ENCODE peak calls at places on chromosomes 1 and 21, in five cellular contexts. L, D, G, V and C are unnamed samples.

GRCh38 chr1:41428736-41429640 is 55.5 kb downstream of the EDN2 start:
- DNase-seq in L (no peak), D (no peak), G (no peak), V (no peak), C (no peak)

GRCh38 chr1:31019401-31019800 is 46.1 kb downstream of the PUM1 start:
- DNase-seq in L (no peak), D (no peak), G (no peak), V (no peak), C (no peak)

GRCh38 chr1:22587247-22587646 is 24.0 kb downstream of the EPHA8 start:
- DNase-seq in L (no peak), D (no peak), G (no peak), V (no peak), C (no peak)

GRCh38 chr1:46646844-46647243 is 21.3 kb downstream of the ATPAF1 start:
- DNase-seq in L (no peak), D (no peak), G (no peak), V (no peak), C (no peak)

GRCh38 chr1:182374101-182374834 is 17.3 kb downstream of the GLUL start:
- DNase-seq in L (no peak), D (no peak), G (no peak), V (no peak), C (no peak)

GRCh38 chr1:205593532-205593931 is 38.3 kb downstream of the ELK4 start:
- DNase-seq in L (no peak), D (no peak), G (no peak), V (no peak), C (no peak)

GRCh38 chr1:233721003-233721595 is 107.2 kb downstream of the KCNK1 start:
- DNase-seq in L (no peak), D (no peak), G (no peak), V (no peak), C (no peak)

GRCh38 chr21:37546949-37547614 is 180.5 kb downstream of the DYRK1A start:
- DNase-seq in L (no peak), D (no peak), G (no peak), V (no peak), C (no peak)

GRCh38 chr1:59769412-59770095 is 45.2 kb upstream of the HOOK1 start:
- DNase-seq in L (no peak), D (no peak), G (no peak), V (no peak), C (no peak)

GRCh38 chr1:225735252-225736149 is 42.1 kb upstream of the SRP9 start:
- DNase-seq in L (no peak), D (peak; percentile 30), G (no peak), V (peak; percentile 27), C (peak; percentile 98)

GRCh38 chr1:224132901-224133300 is 19.0 kb downstream of the FBXO28 start:
- DNase-seq in L (no peak), D (no peak), G (no peak), V (no peak), C (no peak)

GRCh38 chr1:153100241-153100640 is 5.9 kb upstream of the SPRR2E start:
- DNase-seq in L (no peak), D (no peak), G (no peak), V (no peak), C (peak; percentile 40)

GRCh38 chr1:172143384-172144025 is 277.0 kb upstream of the C1orf105 start:
- DNase-seq in L (no peak), D (no peak), G (no peak), V (no peak), C (peak; percentile 92)

GRCh38 chr1:231934797-231935196 is 308.2 kb downstream of the DISC1 start:
- DNase-seq in L (no peak), D (peak; percentile 82), G (no peak), V (peak; percentile 48), C (peak; percentile 68)

GRCh38 chr1:154974086-154974807 is at the start of gene CKS1B:
- DNase-seq in L (peak; percentile 99), D (peak; percentile 99), G (peak; percentile 97), V (peak; percentile 98), C (peak; percentile 100)

GRCh38 chr1:56462209-56462608 is 117.2 kb downstream of the PLPP3 start:
- DNase-seq in L (no peak), D (no peak), G (no peak), V (no peak), C (no peak)

GRCh38 chr1:15352122-15352957 is 57.3 kb upstream of the EFHD2 start:
- DNase-seq in L (peak; percentile 6), D (peak; percentile 23), G (no peak), V (peak; percentile 72), C (peak; percentile 77)

GRCh38 chr1:44524180-44524579 is 119.1 kb downstream of the RNF220 start:
- DNase-seq in L (no peak), D (no peak), G (no peak), V (no peak), C (no peak)

GRCh38 chr21:36103434-36103833 is 31.4 kb upstream of the CBR3 start:
- DNase-seq in L (no peak), D (no peak), G (no peak), V (no peak), C (no peak)

GRCh38 chr21:42568377-42568776 is 54.7 kb downstream of the SLC37A1 start:
- DNase-seq in L (no peak), D (no peak), G (no peak), V (no peak), C (no peak)

GRCh38 chr1:78715181-78715661 is 65.6 kb downstream of the IFI44 start:
- DNase-seq in L (no peak), D (no peak), G (no peak), V (no peak), C (peak; percentile 45)

GRCh38 chr1:57976218-57976617 is 552.4 kb upstream of the DAB1 start:
- DNase-seq in L (no peak), D (no peak), G (no peak), V (no peak), C (no peak)

GRCh38 chr21:31366825-31367224 is 22.8 kb upstream of the TIAM1 start:
- DNase-seq in L (no peak), D (no peak), G (no peak), V (no peak), C (peak; percentile 93)

GRCh38 chr1:9881838-9882249 is 28.2 kb downstream of the CTNNBIP1 start:
- DNase-seq in L (no peak), D (no peak), G (no peak), V (no peak), C (peak; percentile 50)

GRCh38 chr1:3155056-3155805 is 86.2 kb downstream of the PRDM16 start:
- DNase-seq in L (no peak), D (no peak), G (no peak), V (no peak), C (no peak)